ENCODE peak calls at places on chromosomes 11 and 22, in four cellular contexts. One of them, this sample, is unnamed.

GRCh38 chr11:288328-289144 is at the start of gene PGGHG:
- DNase-seq in mucosa of descending colon: peak
- DNase-seq in tibial nerve: peak
- DNase-seq in fibroblast of the aortic adventitia: no peak
- DNase-seq in this sample: no peak

GRCh38 chr22:35021166-35021565 is 44.8 kb upstream of the ISX start:
- DNase-seq in mucosa of descending colon: peak
- DNase-seq in tibial nerve: no peak
- DNase-seq in fibroblast of the aortic adventitia: no peak
- DNase-seq in this sample: no peak

GRCh38 chr11:32723332-32723731 is 71.1 kb downstream of the CCDC73 start:
- DNase-seq in fibroblast of the aortic adventitia: peak
- DNase-seq in tibial nerve: no peak
- DNase-seq in mucosa of descending colon: no peak
- DNase-seq in this sample: no peak

GRCh38 chr11:114125531-114125930 is 66.0 kb downstream of the ZBTB16 start:
- DNase-seq in mucosa of descending colon: no peak
- DNase-seq in tibial nerve: no peak
- DNase-seq in fibroblast of the aortic adventitia: no peak
- DNase-seq in this sample: no peak

GRCh38 chr11:111604392-111605009 is 2.3 kb downstream of the SIK2 start:
- DNase-seq in fibroblast of the aortic adventitia: peak
- DNase-seq in tibial nerve: no peak
- DNase-seq in mucosa of descending colon: peak
- DNase-seq in this sample: no peak

GRCh38 chr11:6523253-6523652 is 26.2 kb downstream of the DNHD1 start:
- DNase-seq in fibroblast of the aortic adventitia: peak
- DNase-seq in mucosa of descending colon: no peak
- DNase-seq in tibial nerve: no peak
- DNase-seq in this sample: no peak

GRCh38 chr11:27722945-27723344 is 22.7 kb upstream of the BDNF start:
- DNase-seq in mucosa of descending colon: no peak
- DNase-seq in fibroblast of the aortic adventitia: no peak
- DNase-seq in tibial nerve: no peak
- DNase-seq in this sample: no peak

GRCh38 chr22:29133603-29134133 is 60.8 kb downstream of the KREMEN1 start:
- DNase-seq in mucosa of descending colon: no peak
- DNase-seq in tibial nerve: no peak
- DNase-seq in fibroblast of the aortic adventitia: no peak
- DNase-seq in this sample: no peak

GRCh38 chr22:46250035-46250782 is at the start of gene CDPF1:
- DNase-seq in tibial nerve: peak
- DNase-seq in fibroblast of the aortic adventitia: peak
- DNase-seq in mucosa of descending colon: peak
- DNase-seq in this sample: peak

GRCh38 chr11:2269601-2270321 is 627 bp downstream of the ASCL2 start:
- DNase-seq in fibroblast of the aortic adventitia: peak
- DNase-seq in mucosa of descending colon: peak
- DNase-seq in tibial nerve: no peak
- DNase-seq in this sample: peak
- TF ChIP-seq CTCF in fibroblast of the aortic adventitia: no peak
- TF ChIP-seq CTCF in mucosa of descending colon: no peak
- TF ChIP-seq CTCF in tibial nerve: no peak
- TF ChIP-seq CTCF in this sample: no peak

DNA sequence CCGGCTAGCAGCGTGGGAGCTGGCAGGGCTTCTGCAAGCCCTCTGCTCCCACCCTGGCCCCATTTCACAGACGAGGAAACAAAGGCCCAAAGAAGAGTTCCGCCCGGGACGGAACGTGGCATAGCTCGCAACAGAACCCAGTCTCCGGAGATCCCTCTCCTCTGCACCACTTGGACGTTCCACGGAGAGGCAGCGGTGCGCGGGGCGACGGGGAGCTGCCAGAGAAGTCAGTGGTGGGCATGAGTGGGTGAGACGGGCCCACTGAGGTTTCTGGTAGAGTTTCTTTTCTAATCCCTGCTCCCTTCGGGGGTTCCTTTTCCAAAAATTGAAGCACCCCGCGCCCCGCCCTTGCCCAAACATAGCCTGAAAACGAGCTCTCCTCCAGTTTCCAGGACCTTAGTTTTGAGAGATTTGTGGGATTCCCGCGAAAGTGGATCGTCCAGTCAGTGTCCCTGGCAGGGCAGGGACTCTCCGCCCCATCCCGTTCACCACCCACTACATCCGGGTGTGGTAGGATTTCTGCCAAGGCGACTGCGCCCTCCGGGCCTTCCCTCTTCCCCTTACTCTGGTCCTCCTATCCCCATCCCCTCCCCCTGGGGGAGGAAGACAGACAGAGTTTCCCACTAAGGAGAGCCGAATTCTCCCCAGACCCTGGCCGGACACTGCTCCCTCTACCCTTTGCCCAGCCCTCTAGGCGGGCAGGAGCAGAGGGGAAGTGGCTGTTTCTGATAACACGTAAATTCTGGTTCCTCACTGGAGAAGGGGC is 764 bp upstream of the NECTIN1 start:
- DNase-seq in mucosa of descending colon: peak
- DNase-seq in fibroblast of the aortic adventitia: peak
- DNase-seq in tibial nerve: no peak
- DNase-seq in this sample: no peak
- TF ChIP-seq CTCF in mucosa of descending colon: no peak
- TF ChIP-seq CTCF in fibroblast of the aortic adventitia: peak
- TF ChIP-seq CTCF in tibial nerve: no peak
- TF ChIP-seq CTCF in this sample: no peak

DNA sequence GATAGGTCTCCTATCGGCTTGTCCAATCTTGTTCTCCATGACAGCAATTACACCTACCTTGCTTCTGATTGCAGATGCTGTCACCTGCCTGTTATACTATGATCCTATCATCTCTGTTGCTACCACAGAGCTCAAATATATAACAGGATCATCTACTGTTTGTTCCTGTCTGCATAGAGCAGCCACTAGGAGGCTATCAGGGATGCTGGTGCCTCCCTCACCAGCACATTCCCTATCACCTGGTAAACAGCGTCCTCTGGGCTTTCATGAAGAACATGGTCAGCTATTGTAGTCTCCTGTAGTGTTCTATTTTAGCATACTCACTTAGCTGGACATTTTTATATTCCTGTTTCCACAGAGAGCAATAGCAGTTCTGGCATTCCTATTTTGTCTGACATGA is 87.8 kb upstream of the FAT3 start:
- DNase-seq in tibial nerve: no peak
- DNase-seq in mucosa of descending colon: no peak
- DNase-seq in fibroblast of the aortic adventitia: no peak
- DNase-seq in this sample: no peak
- TF ChIP-seq CTCF in tibial nerve: no peak
- TF ChIP-seq CTCF in mucosa of descending colon: no peak
- TF ChIP-seq CTCF in fibroblast of the aortic adventitia: no peak
- TF ChIP-seq CTCF in this sample: no peak

GRCh38 chr11:5508605-5509004 is 1.2 kb downstream of the UBQLN3 start:
- DNase-seq in tibial nerve: no peak
- DNase-seq in fibroblast of the aortic adventitia: no peak
- DNase-seq in mucosa of descending colon: no peak
- DNase-seq in this sample: no peak

GRCh38 chr11:5507177-5507576 is 2.6 kb downstream of the UBQLN3 start:
- DNase-seq in mucosa of descending colon: no peak
- DNase-seq in fibroblast of the aortic adventitia: no peak
- DNase-seq in tibial nerve: no peak
- DNase-seq in this sample: no peak

GRCh38 chr11:5504403-5504891 is 5.3 kb downstream of the UBQLN3 start:
- DNase-seq in fibroblast of the aortic adventitia: no peak
- DNase-seq in mucosa of descending colon: no peak
- DNase-seq in tibial nerve: no peak
- DNase-seq in this sample: no peak

GRCh38 chr11:5507586-5508305 is 2.0 kb downstream of the UBQLN3 start:
- DNase-seq in mucosa of descending colon: no peak
- DNase-seq in tibial nerve: no peak
- DNase-seq in fibroblast of the aortic adventitia: peak
- DNase-seq in this sample: no peak

DNA sequence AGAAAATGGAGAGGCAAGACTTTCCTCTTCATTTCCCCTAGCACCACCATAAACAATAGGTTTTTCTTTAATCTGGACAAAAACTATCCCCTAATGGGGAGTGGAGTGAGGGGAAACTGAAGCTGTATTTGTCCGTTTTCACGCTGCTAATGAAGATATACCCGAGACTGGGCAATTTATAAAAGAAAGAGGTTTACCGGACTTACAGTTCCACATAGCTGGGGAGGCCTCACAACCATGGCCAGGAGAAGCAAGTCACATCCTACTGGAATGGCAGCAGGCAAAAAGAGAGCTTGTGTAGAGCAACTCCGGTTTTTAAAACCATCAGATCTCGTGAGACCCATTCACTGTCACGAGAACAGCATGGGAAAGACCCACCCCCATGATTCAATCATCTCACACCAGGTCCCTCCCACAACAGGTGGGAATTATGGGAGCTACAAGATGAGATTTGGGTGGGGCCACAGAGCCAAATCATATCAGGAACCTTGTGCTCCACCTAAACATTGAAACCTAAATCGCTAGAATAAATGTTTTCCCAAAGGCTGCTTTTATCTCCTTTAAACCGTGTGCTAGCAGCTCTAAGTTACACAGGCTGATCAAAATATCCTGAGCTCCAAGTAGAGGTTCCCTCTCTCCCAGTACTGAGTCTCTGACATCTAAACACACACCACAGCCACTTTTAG is 4.3 kb downstream of the UBQLN3 start:
- DNase-seq in fibroblast of the aortic adventitia: no peak
- DNase-seq in tibial nerve: no peak
- DNase-seq in mucosa of descending colon: no peak
- DNase-seq in this sample: no peak
- TF ChIP-seq CTCF in fibroblast of the aortic adventitia: no peak
- TF ChIP-seq CTCF in tibial nerve: no peak
- TF ChIP-seq CTCF in mucosa of descending colon: no peak
- TF ChIP-seq CTCF in this sample: no peak

GRCh38 chr22:33302549-33302948 is 244.4 kb upstream of the SYN3 start:
- DNase-seq in mucosa of descending colon: no peak
- DNase-seq in fibroblast of the aortic adventitia: no peak
- DNase-seq in tibial nerve: no peak
- DNase-seq in this sample: no peak

GRCh38 chr22:33300165-33300564 is 242.0 kb upstream of the SYN3 start:
- DNase-seq in mucosa of descending colon: no peak
- DNase-seq in tibial nerve: no peak
- DNase-seq in fibroblast of the aortic adventitia: no peak
- DNase-seq in this sample: no peak

GRCh38 chr22:33302049-33302545 is 243.9 kb upstream of the SYN3 start:
- DNase-seq in tibial nerve: peak
- DNase-seq in fibroblast of the aortic adventitia: peak
- DNase-seq in mucosa of descending colon: peak
- DNase-seq in this sample: peak

GRCh38 chr22:33296941-33297340 is 238.8 kb upstream of the SYN3 start:
- DNase-seq in fibroblast of the aortic adventitia: no peak
- DNase-seq in mucosa of descending colon: no peak
- DNase-seq in tibial nerve: no peak
- DNase-seq in this sample: no peak

GRCh38 chr22:33299245-33299956 is 241.2 kb upstream of the SYN3 start:
- DNase-seq in mucosa of descending colon: peak
- DNase-seq in tibial nerve: no peak
- DNase-seq in fibroblast of the aortic adventitia: no peak
- DNase-seq in this sample: no peak
- TF ChIP-seq CTCF in mucosa of descending colon: no peak
- TF ChIP-seq CTCF in tibial nerve: no peak
- TF ChIP-seq CTCF in fibroblast of the aortic adventitia: no peak
- TF ChIP-seq CTCF in this sample: no peak

GRCh38 chr11:69310934-69311766 is 17.2 kb downstream of the MYEOV start:
- DNase-seq in tibial nerve: no peak
- DNase-seq in fibroblast of the aortic adventitia: no peak
- DNase-seq in mucosa of descending colon: no peak
- DNase-seq in this sample: no peak
- TF ChIP-seq CTCF in tibial nerve: no peak
- TF ChIP-seq CTCF in fibroblast of the aortic adventitia: no peak
- TF ChIP-seq CTCF in mucosa of descending colon: no peak
- TF ChIP-seq CTCF in this sample: no peak

This sample was measured in omental fat pad.